ENCODE peak calls at places on chromosomes 2 and 18, in eight cellular contexts. J is nucleus accumbens, K is GM23338, L is midbrain, V is transverse colon, I is KG1, H is activated T-cell treated with anti-CD3 and anti-CD28 coated beads for 48 hours, O is GDM1. G is an unnamed sample.

GRCh38 chr2:25617948-25618646 is 55.3 kb downstream of the DTNB start:
- DNase-seq in J (no peak), K (no peak), L (peak), V (no peak), I (no peak), H (no peak), O (no peak), G (no peak)

GRCh38 chr2:192286093-192286701 is 91.5 kb upstream of the TMEFF2 start:
- DNase-seq in J (no peak), K (peak), L (peak), V (no peak), I (no peak), H (no peak), O (no peak), G (no peak)

GRCh38 chr2:152525277-152525838 is 190.4 kb downstream of the FMNL2 start:
- DNase-seq in J (no peak), K (no peak), L (peak), V (peak), I (no peak), H (no peak), O (no peak), G (no peak)

GRCh38 chr2:154945977-154946376 is 247.5 kb downstream of the KCNJ3 start:
- DNase-seq in J (no peak), K (no peak), L (no peak), V (no peak), I (no peak), H (no peak), O (no peak), G (no peak)

GRCh38 chr18:77478619-77479018 is 229.0 kb downstream of the GALR1 start:
- DNase-seq in J (peak), K (peak), L (no peak), V (peak), I (no peak), H (no peak), O (no peak), G (no peak)

GRCh38 chr2:128362889-128363228 is 44.2 kb upstream of the HS6ST1 start:
- DNase-seq in J (no peak), K (peak), L (no peak), V (peak), I (no peak), H (no peak), O (no peak), G (no peak)

GRCh38 chr2:194004590-194005206 is 1652.3 kb upstream of the SLC39A10 start:
- DNase-seq in J (no peak), K (no peak), L (no peak), V (no peak), I (no peak), H (no peak), O (no peak), G (no peak)

GRCh38 chr2:143574069-143574468 is 444.9 kb downstream of the ARHGAP15 start:
- DNase-seq in J (no peak), K (peak), L (no peak), V (no peak), I (no peak), H (no peak), O (no peak), G (no peak)

GRCh38 chr2:132037527-132038178 is 124.1 kb downstream of the ANKRD30BL start:
- DNase-seq in J (peak), K (peak), L (peak), V (no peak), I (no peak), H (no peak), O (no peak), G (no peak)

GRCh38 chr18:36527740-36528455 is 230.4 kb downstream of the FHOD3 start:
- DNase-seq in J (no peak), K (no peak), L (no peak), V (no peak), I (no peak), H (no peak), O (no peak), G (no peak)

GRCh38 chr2:224722250-224722649 is 6.1 kb upstream of the CCDC195 start:
- DNase-seq in J (no peak), K (no peak), L (no peak), V (no peak), I (no peak), H (no peak), O (no peak), G (no peak)

GRCh38 chr2:95372845-95373244 is 29.7 kb upstream of the FAHD2A start:
- DNase-seq in J (no peak), K (no peak), L (no peak), V (no peak), I (no peak), H (no peak), O (no peak), G (no peak)

GRCh38 chr2:109647636-109648035 is 33.5 kb downstream of the SOWAHC start:
- DNase-seq in J (no peak), K (no peak), L (no peak), V (no peak), I (no peak), H (no peak), O (no peak), G (no peak)

GRCh38 chr2:68709421-68709911 is 25.1 kb upstream of the ARHGAP25 start:
- DNase-seq in J (no peak), K (peak), L (peak), V (no peak), I (no peak), H (no peak), O (peak), G (no peak)

GRCh38 chr2:215921884-215922283 is 91.5 kb downstream of the MREG start:
- DNase-seq in J (no peak), K (no peak), L (no peak), V (no peak), I (no peak), H (no peak), O (no peak), G (no peak)

GRCh38 chr2:38147333-38148121 is 71.6 kb upstream of the CYP1B1 start:
- DNase-seq in J (no peak), K (no peak), L (no peak), V (no peak), I (no peak), H (no peak), O (no peak), G (no peak)

GRCh38 chr2:156765043-156765442 is 328.9 kb downstream of the GPD2 start:
- DNase-seq in J (no peak), K (no peak), L (no peak), V (no peak), I (peak), H (no peak), O (no peak), G (no peak)

GRCh38 chr2:195741191-195741590 is 84.2 kb downstream of the SLC39A10 start:
- DNase-seq in J (no peak), K (no peak), L (no peak), V (no peak), I (no peak), H (no peak), O (no peak), G (no peak)

GRCh38 chr2:199428291-199428690 is 29.4 kb downstream of the SATB2 start:
- DNase-seq in J (no peak), K (no peak), L (no peak), V (no peak), I (no peak), H (no peak), O (no peak), G (no peak)

GRCh38 chr2:233414777-233415570 is 60.7 kb downstream of the DGKD start:
- DNase-seq in J (no peak), K (no peak), L (no peak), V (no peak), I (no peak), H (no peak), O (no peak), G (peak)

GRCh38 chr2:234555616-234556249 is 58.9 kb upstream of the ARL4C start:
- DNase-seq in J (no peak), K (no peak), L (no peak), V (no peak), I (no peak), H (no peak), O (no peak), G (no peak)

GRCh38 chr2:733001-733400 is 55.8 kb upstream of the TMEM18 start:
- DNase-seq in J (no peak), K (no peak), L (no peak), V (no peak), I (no peak), H (no peak), O (no peak), G (no peak)

GRCh38 chr18:3703732-3704176 is 253.8 kb downstream of the TGIF1 start:
- DNase-seq in J (peak), K (peak), L (peak), V (peak), I (peak), H (peak), O (no peak), G (peak)

GRCh38 chr2:104318001-104318555 is 535.8 kb upstream of the POU3F3 start:
- DNase-seq in J (no peak), K (no peak), L (no peak), V (no peak), I (no peak), H (no peak), O (no peak), G (no peak)

GRCh38 chr2:77831471-77831870 is 309.3 kb upstream of the LRRTM4 start:
- DNase-seq in J (no peak), K (no peak), L (no peak), V (no peak), I (no peak), H (no peak), O (no peak), G (no peak)

GRCh38 chr2:63999049-63999448 is 20.2 kb downstream of the VPS54 start:
- DNase-seq in J (no peak), K (no peak), L (no peak), V (no peak), I (no peak), H (no peak), O (no peak), G (no peak)

GRCh38 chr2:227374158-227374557 is 4.9 kb downstream of the TM4SF20 start:
- DNase-seq in J (no peak), K (no peak), L (no peak), V (no peak), I (no peak), H (peak), O (no peak), G (peak)

GRCh38 chr2:166106431-166107015 is 21.3 kb downstream of the SCN1A start:
- DNase-seq in J (no peak), K (peak), L (no peak), V (no peak), I (no peak), H (no peak), O (no peak), G (no peak)

GRCh38 chr18:47931707-47932103 is 1.2 kb upstream of the SMAD2 start:
- DNase-seq in J (no peak), K (peak), L (no peak), V (peak), I (no peak), H (no peak), O (peak), G (no peak)

GRCh38 chr2:222693837-222694236 is 22.4 kb downstream of the MOGAT1 start:
- DNase-seq in J (no peak), K (peak), L (no peak), V (no peak), I (no peak), H (no peak), O (no peak), G (no peak)

GRCh38 chr2:45681675-45682074 is 30.2 kb downstream of the PRKCE start:
- DNase-seq in J (no peak), K (no peak), L (no peak), V (no peak), I (no peak), H (no peak), O (no peak), G (no peak)

GRCh38 chr2:78541451-78542267 is 483.8 kb upstream of the REG3G start:
- DNase-seq in J (no peak), K (no peak), L (no peak), V (no peak), I (no peak), H (no peak), O (no peak), G (no peak)

GRCh38 chr2:150695441-150696135 is 208.1 kb upstream of the RND3 start:
- DNase-seq in J (no peak), K (no peak), L (no peak), V (no peak), I (no peak), H (no peak), O (no peak), G (no peak)

GRCh38 chr18:6776193-6776592 is 46.7 kb downstream of the ARHGAP28 start:
- DNase-seq in J (no peak), K (no peak), L (no peak), V (no peak), I (no peak), H (no peak), O (no peak), G (no peak)

GRCh38 chr2:157331696-157332095 is 6.1 kb upstream of the ERMN start:
- DNase-seq in J (no peak), K (no peak), L (no peak), V (no peak), I (no peak), H (no peak), O (no peak), G (no peak)

GRCh38 chr18:43010611-43011010 is 104.9 kb downstream of the RIT2 start:
- DNase-seq in J (no peak), K (no peak), L (no peak), V (no peak), I (no peak), H (no peak), O (no peak), G (no peak)

GRCh38 chr2:177693658-177694334 is 301.2 kb downstream of the AGPS start:
- DNase-seq in J (no peak), K (no peak), L (no peak), V (no peak), I (no peak), H (no peak), O (no peak), G (no peak)

GRCh38 chr2:99389371-99389770 is 52.2 kb downstream of the EIF5B start:
- DNase-seq in J (no peak), K (no peak), L (no peak), V (no peak), I (no peak), H (no peak), O (no peak), G (no peak)

GRCh38 chr2:204625135-204625534 is 79.9 kb downstream of the PARD3B start:
- DNase-seq in J (peak), K (peak), L (peak), V (peak), I (no peak), H (no peak), O (no peak), G (no peak)